ENCODE peak calls at places on chromosomes 4 and X, in nine cellular contexts. One of them, this sample, is unnamed. For H3K4me1 and H3K9me3, the result is how much of the 10 kb centered on the place peaks cover.

GRCh38 chrX:122303761-122304160 is 880.3 kb upstream of the GRIA3 start:
- DNase-seq in IMR-90: no peak
- DNase-seq in testis: no peak
- DNase-seq in Peyer's patch: no peak
- DNase-seq in breast epithelium: no peak
- DNase-seq in tibial nerve: no peak
- DNase-seq in esophagus squamous epithelium: no peak
- DNase-seq in ovary: no peak
- DNase-seq in uterus: no peak
- DNase-seq in this sample: no peak

GRCh38 chrX:71183341-71183740 is 38.7 kb downstream of the NLGN3 start:
- DNase-seq in tibial nerve: no peak
- DNase-seq in ovary: no peak
- DNase-seq in uterus: no peak
- DNase-seq in testis: no peak
- DNase-seq in esophagus squamous epithelium: no peak
- DNase-seq in Peyer's patch: no peak
- DNase-seq in breast epithelium: no peak
- DNase-seq in IMR-90: no peak
- DNase-seq in this sample: no peak

GRCh38 chr4:53432528-53433424 is 55.3 kb downstream of the FIP1L1 start:
- DNase-seq in IMR-90: no peak
- DNase-seq in breast epithelium: no peak
- DNase-seq in testis: no peak
- DNase-seq in uterus: no peak
- DNase-seq in ovary: no peak
- DNase-seq in esophagus squamous epithelium: no peak
- DNase-seq in Peyer's patch: no peak
- DNase-seq in tibial nerve: no peak
- DNase-seq in this sample: no peak

GRCh38 chrX:66200855-66201795 is 37.1 kb downstream of the HEPH start:
- DNase-seq in tibial nerve: no peak
- DNase-seq in breast epithelium: no peak
- DNase-seq in esophagus squamous epithelium: no peak
- DNase-seq in ovary: no peak
- DNase-seq in testis: no peak
- DNase-seq in uterus: no peak
- DNase-seq in IMR-90: peak
- DNase-seq in Peyer's patch: no peak
- DNase-seq in this sample: no peak

GRCh38 chrX:126557151-126557550 is 4.5 kb upstream of the DCAF12L1 start:
- DNase-seq in breast epithelium: no peak
- DNase-seq in uterus: no peak
- DNase-seq in Peyer's patch: no peak
- DNase-seq in IMR-90: no peak
- DNase-seq in esophagus squamous epithelium: no peak
- DNase-seq in tibial nerve: no peak
- DNase-seq in ovary: no peak
- DNase-seq in testis: no peak
- DNase-seq in this sample: no peak

GRCh38 chr4:102642571-102643298 is 118.0 kb downstream of the MANBA start:
- DNase-seq in esophagus squamous epithelium: no peak
- DNase-seq in breast epithelium: no peak
- DNase-seq in testis: no peak
- DNase-seq in IMR-90: peak
- DNase-seq in tibial nerve: no peak
- DNase-seq in ovary: no peak
- DNase-seq in uterus: no peak
- DNase-seq in Peyer's patch: no peak
- DNase-seq in this sample: no peak

GRCh38 chr4:140069068-140069467 is 84.9 kb downstream of the MAML3 start:
- DNase-seq in uterus: peak
- DNase-seq in breast epithelium: no peak
- DNase-seq in testis: no peak
- DNase-seq in tibial nerve: no peak
- DNase-seq in IMR-90: peak
- DNase-seq in Peyer's patch: no peak
- DNase-seq in esophagus squamous epithelium: no peak
- DNase-seq in ovary: peak
- DNase-seq in this sample: no peak

GRCh38 chr4:155445306-155445705 is 68.5 kb upstream of the MAP9 start:
- DNase-seq in esophagus squamous epithelium: no peak
- DNase-seq in testis: no peak
- DNase-seq in IMR-90: no peak
- DNase-seq in tibial nerve: no peak
- DNase-seq in breast epithelium: no peak
- DNase-seq in uterus: no peak
- DNase-seq in Peyer's patch: no peak
- DNase-seq in ovary: no peak
- DNase-seq in this sample: no peak

GRCh38 chr4:88616275-88616996 is 24.2 kb downstream of the HERC3 start:
- DNase-seq in Peyer's patch: no peak
- DNase-seq in testis: no peak
- DNase-seq in IMR-90: peak
- DNase-seq in tibial nerve: no peak
- DNase-seq in esophagus squamous epithelium: no peak
- DNase-seq in uterus: no peak
- DNase-seq in breast epithelium: no peak
- DNase-seq in ovary: no peak
- DNase-seq in this sample: peak

GRCh38 chr4:88614058-88614457 is 21.8 kb downstream of the HERC3 start:
- DNase-seq in tibial nerve: no peak
- DNase-seq in Peyer's patch: no peak
- DNase-seq in testis: no peak
- DNase-seq in uterus: no peak
- DNase-seq in breast epithelium: no peak
- DNase-seq in IMR-90: no peak
- DNase-seq in esophagus squamous epithelium: no peak
- DNase-seq in ovary: no peak
- DNase-seq in this sample: no peak

GRCh38 chr4:88609387-88609786 is 17.1 kb downstream of the HERC3 start:
- DNase-seq in ovary: no peak
- DNase-seq in esophagus squamous epithelium: no peak
- DNase-seq in testis: no peak
- DNase-seq in IMR-90: no peak
- DNase-seq in tibial nerve: no peak
- DNase-seq in uterus: no peak
- DNase-seq in Peyer's patch: no peak
- DNase-seq in breast epithelium: no peak
- DNase-seq in this sample: no peak

GRCh38 chr4:88610771-88611170 is 18.5 kb downstream of the HERC3 start:
- DNase-seq in Peyer's patch: no peak
- DNase-seq in uterus: peak
- DNase-seq in IMR-90: peak
- DNase-seq in breast epithelium: no peak
- DNase-seq in ovary: no peak
- DNase-seq in testis: peak
- DNase-seq in tibial nerve: no peak
- DNase-seq in esophagus squamous epithelium: no peak
- DNase-seq in this sample: peak

DNA sequence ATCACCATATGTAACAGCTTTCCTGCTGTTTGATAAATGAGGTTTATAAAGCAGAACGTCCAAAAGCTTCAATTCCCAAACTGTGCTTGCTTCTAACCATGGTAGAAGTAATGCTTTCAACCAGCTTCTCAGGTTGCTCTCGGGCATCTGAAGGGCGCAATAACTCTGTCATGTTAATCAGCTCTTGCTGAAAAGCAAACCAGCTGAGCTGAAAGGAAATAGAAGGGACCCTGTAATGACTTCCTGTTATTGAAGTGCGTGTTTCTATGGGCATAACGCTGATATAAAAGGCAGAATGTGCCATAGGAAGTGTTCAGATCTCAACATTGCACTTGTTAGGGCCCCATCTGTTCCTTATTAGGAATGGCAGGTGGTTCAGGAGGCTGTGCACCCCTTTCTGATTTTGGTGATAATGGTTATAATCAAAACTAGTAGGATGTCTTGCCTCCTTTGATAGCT is 21.2 kb downstream of the HERC3 start:
- DNase-seq in tibial nerve: no peak
- DNase-seq in Peyer's patch: peak
- DNase-seq in breast epithelium: no peak
- DNase-seq in IMR-90: no peak
- DNase-seq in esophagus squamous epithelium: no peak
- DNase-seq in testis: no peak
- DNase-seq in uterus: no peak
- DNase-seq in ovary: no peak
- DNase-seq in this sample: peak
- H3K4me1 ChIP-seq in tibial nerve: under half
- H3K4me1 ChIP-seq in Peyer's patch: under half
- H3K4me1 ChIP-seq in breast epithelium: under half
- H3K4me1 ChIP-seq in IMR-90: under half
- H3K4me1 ChIP-seq in esophagus squamous epithelium: half or more
- H3K4me1 ChIP-seq in testis: under half
- H3K4me1 ChIP-seq in uterus: under half
- H3K4me1 ChIP-seq in ovary: under half
- H3K4me1 ChIP-seq in this sample: half or more

GRCh38 chr4:67700119-67700873 is 659 bp downstream of the UBA6 start:
- DNase-seq in esophagus squamous epithelium: no peak
- DNase-seq in tibial nerve: no peak
- DNase-seq in breast epithelium: peak
- DNase-seq in uterus: no peak
- DNase-seq in ovary: no peak
- DNase-seq in IMR-90: peak
- DNase-seq in Peyer's patch: no peak
- DNase-seq in testis: no peak
- DNase-seq in this sample: no peak

GRCh38 chr4:67699603-67700002 is 1.4 kb downstream of the UBA6 start:
- DNase-seq in tibial nerve: no peak
- DNase-seq in uterus: no peak
- DNase-seq in ovary: no peak
- DNase-seq in breast epithelium: no peak
- DNase-seq in testis: no peak
- DNase-seq in Peyer's patch: no peak
- DNase-seq in esophagus squamous epithelium: no peak
- DNase-seq in IMR-90: no peak
- DNase-seq in this sample: no peak

GRCh38 chr4:67702166-67702565 is 1.2 kb upstream of the UBA6 start:
- DNase-seq in breast epithelium: no peak
- DNase-seq in Peyer's patch: no peak
- DNase-seq in ovary: no peak
- DNase-seq in tibial nerve: no peak
- DNase-seq in IMR-90: no peak
- DNase-seq in uterus: no peak
- DNase-seq in testis: no peak
- DNase-seq in esophagus squamous epithelium: no peak
- DNase-seq in this sample: no peak

GRCh38 chr4:67697860-67698655 is 2.9 kb downstream of the UBA6 start:
- DNase-seq in ovary: no peak
- DNase-seq in breast epithelium: no peak
- DNase-seq in uterus: no peak
- DNase-seq in esophagus squamous epithelium: no peak
- DNase-seq in IMR-90: no peak
- DNase-seq in Peyer's patch: no peak
- DNase-seq in testis: no peak
- DNase-seq in tibial nerve: no peak
- DNase-seq in this sample: no peak

GRCh38 chr4:67700874-67701850 is at the start of gene UBA6:
- DNase-seq in tibial nerve: peak
- DNase-seq in Peyer's patch: peak
- DNase-seq in ovary: peak
- DNase-seq in breast epithelium: peak
- DNase-seq in IMR-90: peak
- DNase-seq in uterus: peak
- DNase-seq in testis: peak
- DNase-seq in esophagus squamous epithelium: peak
- DNase-seq in this sample: peak
- TF ChIP-seq POLR2A in tibial nerve: no peak
- TF ChIP-seq POLR2A in Peyer's patch: peak
- TF ChIP-seq POLR2A in ovary: peak
- TF ChIP-seq POLR2A in breast epithelium: no peak
- TF ChIP-seq POLR2A in IMR-90: peak
- TF ChIP-seq POLR2A in uterus: peak
- TF ChIP-seq POLR2A in testis: no peak
- TF ChIP-seq POLR2A in esophagus squamous epithelium: no peak
- TF ChIP-seq POLR2A in this sample: peak

GRCh38 chr4:6333301-6334202 is 63.9 kb downstream of the WFS1 start:
- DNase-seq in testis: peak
- DNase-seq in breast epithelium: no peak
- DNase-seq in ovary: no peak
- DNase-seq in tibial nerve: no peak
- DNase-seq in esophagus squamous epithelium: no peak
- DNase-seq in Peyer's patch: no peak
- DNase-seq in uterus: no peak
- DNase-seq in IMR-90: no peak
- DNase-seq in this sample: no peak

GRCh38 chr4:6335040-6335590 is 65.5 kb downstream of the WFS1 start:
- DNase-seq in uterus: no peak
- DNase-seq in tibial nerve: no peak
- DNase-seq in breast epithelium: no peak
- DNase-seq in IMR-90: no peak
- DNase-seq in esophagus squamous epithelium: no peak
- DNase-seq in Peyer's patch: no peak
- DNase-seq in testis: no peak
- DNase-seq in ovary: no peak
- DNase-seq in this sample: no peak

GRCh38 chr4:6336166-6336565 is 66.5 kb downstream of the WFS1 start:
- DNase-seq in uterus: no peak
- DNase-seq in breast epithelium: no peak
- DNase-seq in ovary: no peak
- DNase-seq in testis: no peak
- DNase-seq in tibial nerve: no peak
- DNase-seq in IMR-90: no peak
- DNase-seq in esophagus squamous epithelium: no peak
- DNase-seq in Peyer's patch: no peak
- DNase-seq in this sample: no peak

GRCh38 chr4:6332669-6333050 is 63.0 kb downstream of the WFS1 start:
- DNase-seq in uterus: no peak
- DNase-seq in esophagus squamous epithelium: no peak
- DNase-seq in breast epithelium: no peak
- DNase-seq in ovary: no peak
- DNase-seq in Peyer's patch: no peak
- DNase-seq in testis: no peak
- DNase-seq in tibial nerve: no peak
- DNase-seq in IMR-90: no peak
- DNase-seq in this sample: no peak

GRCh38 chr4:6334203-6334887 is 64.7 kb downstream of the WFS1 start:
- DNase-seq in Peyer's patch: no peak
- DNase-seq in tibial nerve: no peak
- DNase-seq in ovary: no peak
- DNase-seq in testis: no peak
- DNase-seq in esophagus squamous epithelium: no peak
- DNase-seq in uterus: no peak
- DNase-seq in IMR-90: no peak
- DNase-seq in breast epithelium: no peak
- DNase-seq in this sample: no peak
- H3K9me3 ChIP-seq in Peyer's patch: under half
- H3K9me3 ChIP-seq in tibial nerve: under half
- H3K9me3 ChIP-seq in ovary: under half
- H3K9me3 ChIP-seq in testis: under half
- H3K9me3 ChIP-seq in esophagus squamous epithelium: under half
- H3K9me3 ChIP-seq in uterus: under half
- H3K9me3 ChIP-seq in IMR-90: under half
- H3K9me3 ChIP-seq in breast epithelium: under half
- H3K9me3 ChIP-seq in this sample: under half

GRCh38 chrX:139831689-139832456 is 101.0 kb downstream of the ATP11C start:
- DNase-seq in uterus: peak
- DNase-seq in Peyer's patch: no peak
- DNase-seq in ovary: peak
- DNase-seq in breast epithelium: no peak
- DNase-seq in esophagus squamous epithelium: no peak
- DNase-seq in IMR-90: peak
- DNase-seq in tibial nerve: no peak
- DNase-seq in testis: peak
- DNase-seq in this sample: no peak

GRCh38 chrX:139831017-139831416 is 101.8 kb downstream of the ATP11C start:
- DNase-seq in Peyer's patch: no peak
- DNase-seq in testis: no peak
- DNase-seq in uterus: no peak
- DNase-seq in esophagus squamous epithelium: no peak
- DNase-seq in tibial nerve: no peak
- DNase-seq in IMR-90: no peak
- DNase-seq in breast epithelium: no peak
- DNase-seq in ovary: no peak
- DNase-seq in this sample: no peak

GRCh38 chrX:139826065-139827044 is 106.5 kb downstream of the ATP11C start:
- DNase-seq in testis: no peak
- DNase-seq in ovary: no peak
- DNase-seq in Peyer's patch: no peak
- DNase-seq in IMR-90: peak
- DNase-seq in breast epithelium: no peak
- DNase-seq in uterus: no peak
- DNase-seq in esophagus squamous epithelium: no peak
- DNase-seq in tibial nerve: no peak
- DNase-seq in this sample: no peak

GRCh38 chrX:139828037-139828436 is 104.8 kb downstream of the ATP11C start:
- DNase-seq in breast epithelium: no peak
- DNase-seq in IMR-90: no peak
- DNase-seq in testis: no peak
- DNase-seq in Peyer's patch: no peak
- DNase-seq in uterus: no peak
- DNase-seq in tibial nerve: no peak
- DNase-seq in esophagus squamous epithelium: no peak
- DNase-seq in ovary: no peak
- DNase-seq in this sample: no peak

DNA sequence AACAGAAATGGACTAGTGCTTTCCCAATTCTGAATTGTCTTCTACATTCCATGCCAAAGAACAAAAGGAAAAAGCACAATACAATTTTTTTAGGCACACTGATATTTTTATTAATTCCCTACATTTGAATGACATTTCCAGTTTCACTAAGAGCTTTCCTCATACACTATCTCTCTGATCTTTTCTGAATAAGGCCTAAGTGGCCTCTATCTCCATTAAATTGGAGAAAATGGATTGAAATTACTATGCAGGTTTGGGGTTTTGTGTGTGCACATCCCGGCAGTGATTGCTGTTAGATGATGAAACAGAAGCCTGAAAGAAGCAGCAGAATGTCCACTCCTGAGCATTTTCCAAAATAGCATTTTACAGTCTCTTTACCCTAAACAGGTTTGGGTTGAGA is 104.0 kb downstream of the ATP11C start:
- DNase-seq in ovary: no peak
- DNase-seq in Peyer's patch: no peak
- DNase-seq in breast epithelium: no peak
- DNase-seq in tibial nerve: no peak
- DNase-seq in uterus: no peak
- DNase-seq in testis: no peak
- DNase-seq in IMR-90: no peak
- DNase-seq in esophagus squamous epithelium: no peak
- DNase-seq in this sample: no peak
- H3K4me1 ChIP-seq in ovary: under half
- H3K4me1 ChIP-seq in Peyer's patch: under half
- H3K4me1 ChIP-seq in breast epithelium: under half
- H3K4me1 ChIP-seq in tibial nerve: under half
- H3K4me1 ChIP-seq in uterus: under half
- H3K4me1 ChIP-seq in testis: under half
- H3K4me1 ChIP-seq in IMR-90: under half
- H3K4me1 ChIP-seq in esophagus squamous epithelium: under half
- H3K4me1 ChIP-seq in this sample: under half